ENCODE peak calls at places on chromosomes 12 and 14, in eight cellular contexts. U, V, F, P, G, M, E and C are unnamed samples.

GRCh38 chr14:88929656-88930436 is 105.4 kb downstream of the TTC8 start:
- DNase-seq in V (peak; percentile 21), P (no peak), G (peak; percentile 3), E (no peak), U (peak; percentile 3), F (no peak), M (no peak), C (no peak)

GRCh38 chr14:70855486-70855885 is 46.2 kb upstream of the MAP3K9 start:
- DNase-seq in P (no peak), E (no peak), G (no peak), V (no peak), U (no peak), M (no peak), F (no peak), C (no peak)

GRCh38 chr12:130339946-130340345 is 2.3 kb downstream of the PIWIL1 start:
- DNase-seq in E (no peak), G (no peak), V (no peak), F (no peak), U (no peak), M (no peak), P (no peak), C (no peak)

GRCh38 chr14:72549848-72550247 is 344.1 kb downstream of the DPF3 start:
- DNase-seq in P (no peak), V (no peak), G (no peak), U (no peak), M (no peak), F (no peak), E (no peak), C (no peak)

GRCh38 chr14:58104808-58105207 is 47.2 kb downstream of the ARMH4 start:
- DNase-seq in U (no peak), G (no peak), P (no peak), M (no peak), E (no peak), V (peak; percentile 58), F (no peak), C (no peak)

GRCh38 chr12:45292486-45293195 is 76.7 kb downstream of the ANO6 start:
- DNase-seq in V (no peak), P (no peak), M (no peak), F (no peak), G (no peak), U (no peak), E (no peak), C (no peak)

GRCh38 chr14:31414190-31414833 is 6.0 kb downstream of the HEATR5A start:
- DNase-seq in F (no peak), V (peak; percentile 27), P (no peak), M (no peak), E (no peak), G (no peak), U (peak; percentile 49), C (no peak)

GRCh38 chr12:61251076-61251475 is 1009.1 kb upstream of the USP15 start:
- DNase-seq in U (no peak), P (no peak), M (no peak), E (no peak), V (no peak), F (no peak), G (no peak), C (no peak)

GRCh38 chr14:103679351-103679750 is 35.9 kb downstream of the XRCC3 start:
- DNase-seq in E (peak; percentile 11), P (peak; percentile 55), V (no peak), U (peak; percentile 6), G (peak; percentile 64), F (no peak), M (peak; percentile 42), C (peak; percentile 19)

GRCh38 chr14:56580317-56580711 is 716 bp downstream of the TMEM260 start:
- DNase-seq in E (no peak), F (no peak), V (no peak), M (no peak), P (no peak), U (no peak), G (no peak), C (no peak)

GRCh38 chr12:6929806-6930452 is 2.2 kb downstream of the ATN1 start:
- DNase-seq in V (no peak), E (no peak), G (no peak), U (no peak), F (no peak), P (no peak), M (no peak), C (no peak)